ENCODE peak calls at places on chromosomes 13 and 19, in five cellular contexts. Q, X, L, B and E are unnamed samples. For H3K4me1, the result is how much of the 10 kb centered on the place peaks cover.

GRCh38 chr13:27039171-27039701 is 132.4 kb downstream of the USP12 start:
- DNase-seq in Q (no peak), X (no peak), L (no peak), B (no peak), E (no peak)

GRCh38 chr13:67018775-67019174 is 211.4 kb downstream of the PCDH9 start:
- DNase-seq in Q (no peak), X (no peak), L (no peak), B (no peak), E (no peak)

GRCh38 chr13:113836917-113837553 is 26.8 kb downstream of the GAS6 start:
- DNase-seq in Q (no peak), X (peak), L (no peak), B (peak), E (no peak)

GRCh38 chr19:33419763-33420080 is 46.2 kb downstream of the CEBPG start:
- DNase-seq in Q (peak), X (no peak), L (peak), B (no peak), E (peak)

GRCh38 chr19:50276370-50277063 is 52.7 kb downstream of the KCNC3 start:
- DNase-seq in Q (no peak), X (no peak), L (no peak), B (no peak), E (no peak)

GRCh38 chr13:85652536-85652935 is 146.7 kb downstream of the SLITRK6 start:
- DNase-seq in Q (no peak), X (no peak), L (no peak), B (no peak), E (no peak)

GRCh38 chr13:24683833-24684599 is 3.8 kb downstream of the ATP12A start:
- DNase-seq in Q (peak), X (peak), L (peak), B (peak), E (peak)

GRCh38 chr19:50476224-50476942 is at the start of the genes EMC10 and GARIN5A:
- DNase-seq in Q (peak), X (peak), L (peak), B (peak), E (peak)

GRCh38 chr19:18940791-18941627 is at the start of gene HOMER3:
- DNase-seq in Q (peak), X (peak), L (peak), B (peak), E (peak)

GRCh38 chr13:41193919-41194824 is at the start of gene KBTBD7:
- DNase-seq in Q (peak), X (peak), L (peak), B (peak), E (peak)

GRCh38 chr19:4597278-4597974 is 37.9 kb upstream of the SEMA6B start:
- DNase-seq in Q (no peak), X (no peak), L (peak), B (no peak), E (no peak)

GRCh38 chr19:6066661-6067646 is 43.3 kb downstream of the RFX2 start:
- DNase-seq in Q (peak), X (peak), L (peak), B (peak), E (peak)

GRCh38 chr19:35932291-35932936 is 3.8 kb upstream of the LRFN3 start:
- DNase-seq in Q (no peak), X (no peak), L (no peak), B (no peak), E (no peak)

GRCh38 chr13:106520205-106521004 is 15.1 kb downstream of the EFNB2 start:
- DNase-seq in Q (no peak), X (peak), L (no peak), B (peak), E (no peak)

GRCh38 chr13:98847780-98848179 is 95.3 kb upstream of the SLC15A1 start:
- DNase-seq in Q (peak), X (no peak), L (no peak), B (no peak), E (no peak)

GRCh38 chr13:110913322-110913721 is 1.5 kb downstream of the ANKRD10 start:
- DNase-seq in Q (no peak), X (peak), L (no peak), B (peak), E (no peak)

GRCh38 chr13:98586400-98587144 is 9.7 kb upstream of the STK24 start:
- DNase-seq in Q (no peak), X (no peak), L (no peak), B (no peak), E (no peak)

DNA sequence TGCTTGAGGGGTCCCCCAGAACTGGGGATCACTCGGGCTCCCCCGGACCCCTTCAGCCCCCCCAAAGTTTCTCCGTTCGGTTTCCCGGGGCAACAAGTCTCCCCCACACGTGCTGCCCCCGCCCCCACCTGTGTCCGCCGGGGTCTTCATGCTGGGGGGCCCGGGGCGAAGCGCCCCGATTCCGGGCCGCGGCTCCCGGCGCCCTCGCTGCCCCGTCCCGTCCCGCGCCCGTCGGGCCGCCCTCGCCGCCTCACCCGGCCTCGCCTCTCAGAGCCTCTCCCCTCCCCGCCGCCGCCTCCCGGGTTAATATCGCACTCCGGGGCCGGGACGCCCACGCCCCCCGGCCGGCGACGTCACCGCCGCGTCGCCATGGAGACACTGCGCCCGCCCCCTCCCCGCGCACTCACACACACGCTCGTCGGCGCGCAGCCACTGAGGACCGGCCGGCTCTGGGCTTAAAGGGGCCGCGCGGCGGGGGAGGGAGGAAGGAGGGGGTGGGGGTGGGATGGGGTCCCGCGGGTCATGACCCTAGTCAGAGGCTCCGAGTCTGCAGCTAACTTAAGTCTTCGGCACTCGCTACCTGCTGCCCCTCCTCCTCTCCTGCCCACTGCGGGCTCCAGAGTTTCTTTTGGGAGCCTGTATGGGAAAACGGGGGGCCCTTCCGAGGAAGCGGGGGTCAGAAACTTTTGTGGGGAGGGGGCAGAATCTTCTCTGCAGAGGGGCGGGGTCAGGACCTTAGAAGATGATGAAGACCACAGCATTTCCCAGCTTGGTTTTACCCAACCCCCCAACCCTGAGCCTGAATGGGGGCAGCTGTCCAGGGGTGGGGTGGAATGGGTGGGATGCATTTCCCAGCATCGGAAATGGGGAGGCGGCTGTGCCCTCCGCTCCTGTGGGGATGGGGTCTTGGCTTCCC is at the start of gene ERF:
- DNase-seq in Q (peak), X (peak), L (peak), B (peak), E (peak)
- H2BK15ac ChIP-seq in Q (no peak), X (peak), L (no peak), B (peak), E (peak)

GRCh38 chr19:56111601-56112312 is 9.3 kb downstream of the ZNF787 start:
- DNase-seq in Q (no peak), X (no peak), L (no peak), B (no peak), E (no peak)
- H3K4me1 ChIP-seq in Q (under half), X (under half), L (under half), B (half or more), E (under half)

DNA sequence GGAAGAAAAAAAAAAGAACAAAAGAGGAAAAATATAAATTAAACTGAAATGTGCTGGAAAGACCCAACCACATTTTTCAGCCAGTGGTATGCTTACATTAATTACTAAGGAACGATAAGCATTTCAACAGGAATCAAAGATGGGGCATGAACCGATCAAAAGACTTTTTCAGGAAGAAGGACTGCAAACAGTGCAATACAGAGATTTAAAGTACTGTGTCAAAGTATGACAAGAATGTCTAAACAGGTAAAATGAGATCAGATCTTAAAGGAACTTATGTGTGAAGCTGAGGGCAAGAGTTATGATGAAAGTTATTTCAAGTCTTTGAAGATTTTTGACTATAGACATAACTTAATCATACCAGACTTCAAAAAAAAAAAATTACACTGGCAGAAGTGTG is 1761.8 kb downstream of the SLITRK5 start:
- DNase-seq in Q (no peak), X (no peak), L (no peak), B (no peak), E (no peak)
- H2BK15ac ChIP-seq in Q (no peak), X (no peak), L (no peak), B (no peak), E (no peak)

DNA sequence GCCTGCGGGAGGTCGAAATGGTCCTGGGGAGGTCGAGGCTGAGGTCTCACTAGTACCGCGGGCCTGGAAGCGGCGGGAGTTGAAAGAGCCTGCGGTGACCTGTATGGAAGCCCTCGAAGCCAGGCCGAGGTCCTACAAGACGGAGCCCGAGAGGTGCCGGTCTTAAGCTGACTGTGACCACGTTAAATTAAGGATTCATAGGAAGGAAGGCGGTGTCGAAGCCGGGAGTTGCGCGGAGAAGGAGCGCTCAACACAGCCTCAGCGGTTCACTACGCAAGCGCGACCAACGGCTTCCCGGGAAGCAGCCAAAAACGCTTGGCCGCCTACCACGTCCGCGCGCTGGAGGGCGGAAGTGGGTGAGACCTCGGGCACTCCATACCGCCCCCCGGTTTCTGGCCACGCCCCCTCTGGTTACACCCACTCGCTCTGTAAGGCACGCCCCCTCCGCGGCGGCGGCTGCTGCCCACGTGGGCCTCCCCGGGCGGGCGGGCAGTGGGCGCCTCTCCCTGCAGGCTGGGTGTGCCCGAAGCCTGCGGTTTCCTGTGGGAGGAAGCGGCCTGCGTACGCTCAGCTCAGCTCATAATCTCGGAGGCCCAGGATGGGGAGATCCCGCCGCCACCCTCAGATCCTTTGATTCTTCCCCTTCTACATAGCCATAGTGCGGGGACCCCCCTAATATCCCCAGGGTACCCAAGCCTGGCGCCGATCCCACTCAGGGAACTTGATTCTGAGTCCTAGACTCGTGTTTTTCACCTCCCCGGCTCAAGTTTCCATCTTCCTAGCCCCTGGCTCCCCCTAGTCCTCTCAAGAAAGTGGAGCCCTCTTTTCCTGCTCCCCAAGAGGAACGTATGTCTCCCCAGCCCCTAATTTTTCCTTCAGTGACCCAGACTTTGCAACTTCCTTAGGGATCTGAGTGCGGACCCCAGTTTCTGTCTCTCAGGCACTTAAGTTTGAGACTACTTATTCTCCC is 3.4 kb upstream of the EMP3 start:
- DNase-seq in Q (peak), X (peak), L (peak), B (peak), E (peak)
- H3K4me1 ChIP-seq in Q (under half), X (under half), L (under half), B (under half), E (under half)

DNA sequence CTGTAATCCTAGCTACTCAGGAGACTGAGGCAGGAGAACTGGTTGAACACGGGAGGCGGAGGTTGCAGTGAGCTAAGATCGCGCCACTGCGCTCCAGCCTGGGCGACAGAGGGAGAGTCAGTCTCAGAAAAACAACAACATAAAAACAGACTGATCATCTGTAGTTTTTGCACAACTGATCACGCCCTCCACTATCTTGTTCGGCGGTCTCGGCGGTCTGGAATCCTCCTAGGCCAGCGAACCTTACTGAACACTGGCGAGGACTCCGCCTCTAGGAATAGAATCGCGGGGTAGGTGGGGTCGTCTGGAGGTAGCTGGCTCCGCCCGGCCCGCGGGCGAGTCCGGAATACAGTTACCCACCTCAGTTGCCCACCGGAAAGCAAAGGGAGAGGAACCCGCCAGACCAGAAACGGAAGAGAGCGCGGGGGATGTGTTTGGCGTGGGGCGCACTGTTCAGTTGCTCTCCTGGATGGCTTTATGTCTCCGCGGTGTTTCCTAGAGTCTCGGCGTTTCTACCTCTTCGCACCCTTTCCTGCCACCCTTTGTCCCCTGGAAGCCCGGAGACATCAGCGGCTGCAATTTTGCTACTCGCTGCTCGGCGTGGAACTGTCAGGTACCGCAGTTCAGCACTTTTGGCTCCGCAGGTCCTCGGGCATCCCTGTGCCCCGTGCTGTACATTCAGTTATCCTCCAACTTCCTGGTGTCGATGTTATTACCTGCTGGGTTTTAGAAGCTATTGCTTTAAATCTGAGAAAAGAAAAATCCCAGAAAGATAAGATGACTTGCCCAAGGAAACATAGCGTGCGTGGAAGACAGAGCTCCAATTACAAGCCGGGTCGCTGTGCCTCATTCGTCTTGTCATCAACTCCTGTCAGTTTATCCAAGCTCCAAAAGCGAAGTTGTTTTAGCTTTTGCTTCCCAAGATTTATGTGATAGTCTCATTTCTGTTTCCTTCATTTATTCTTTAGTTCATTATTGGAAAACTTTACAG is 24.9 kb upstream of the HNRNPA1L2 start:
- DNase-seq in Q (peak), X (peak), L (peak), B (peak), E (peak)
- H2BK15ac ChIP-seq in Q (no peak), X (peak), L (no peak), B (no peak), E (no peak)

GRCh38 chr19:54551293-54551692 is 22.3 kb upstream of the LILRA2 start:
- DNase-seq in Q (no peak), X (no peak), L (no peak), B (no peak), E (no peak)
- H3K4me1 ChIP-seq in Q (under half), X (under half), L (under half), B (under half), E (under half)

GRCh38 chr13:74290324-74290773 is 156.1 kb upstream of the KLF12 start:
- DNase-seq in Q (peak), X (peak), L (no peak), B (peak), E (peak)

GRCh38 chr13:74287672-74288169 is 153.5 kb upstream of the KLF12 start:
- DNase-seq in Q (peak), X (peak), L (peak), B (peak), E (peak)

GRCh38 chr13:74289130-74289529 is 154.9 kb upstream of the KLF12 start:
- DNase-seq in Q (no peak), X (no peak), L (no peak), B (no peak), E (no peak)

GRCh38 chr13:74288361-74288911 is 154.2 kb upstream of the KLF12 start:
- DNase-seq in Q (peak), X (no peak), L (peak), B (no peak), E (peak)

DNA sequence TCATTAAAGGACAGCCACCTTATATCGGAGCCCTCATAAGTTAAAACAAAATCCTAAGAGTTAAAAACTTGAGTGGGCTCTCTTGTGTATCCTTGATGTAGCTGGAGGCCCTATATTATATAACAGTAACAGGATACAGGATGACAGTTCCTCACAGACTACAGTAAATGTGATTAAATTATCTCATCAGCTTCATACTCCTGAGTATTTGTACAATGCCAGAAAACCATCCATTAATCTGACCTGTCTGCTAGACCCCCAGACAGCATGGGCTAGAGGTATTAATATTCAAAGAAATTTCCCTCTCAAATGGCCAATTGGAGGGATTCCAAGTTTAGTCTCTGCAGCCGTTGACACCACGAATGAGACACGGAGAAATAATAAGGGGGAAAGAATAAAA is 155.7 kb upstream of the KLF12 start:
- DNase-seq in Q (no peak), X (no peak), L (no peak), B (no peak), E (no peak)
- H2BK15ac ChIP-seq in Q (no peak), X (no peak), L (no peak), B (no peak), E (no peak)

DNA sequence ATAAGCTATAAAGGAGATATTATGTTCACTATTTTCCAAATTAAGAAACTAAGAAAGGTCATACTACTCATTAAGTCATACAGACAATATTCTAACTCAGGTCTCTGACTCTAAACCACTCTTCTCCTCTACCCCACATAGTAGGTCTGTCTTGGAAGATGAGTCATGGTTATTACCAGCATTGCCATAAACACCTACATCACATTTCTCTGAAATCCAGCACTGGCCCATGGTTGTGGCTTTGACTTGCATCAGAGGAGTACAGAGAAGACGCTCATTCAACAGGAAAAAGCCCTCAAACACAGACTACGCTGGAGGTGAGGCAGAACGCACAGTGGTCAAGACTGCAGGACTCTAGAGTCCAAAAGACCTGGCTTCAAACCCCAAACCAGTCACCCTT is 476.8 kb downstream of the COG6 start:
- DNase-seq in Q (no peak), X (no peak), L (no peak), B (no peak), E (no peak)
- H3K4me1 ChIP-seq in Q (under half), X (under half), L (under half), B (under half), E (under half)